ENCODE peak calls at places on chromosomes 5 and 9, in seven cellular contexts. P, T, F, Q, E, I and Y are unnamed samples.

GRCh38 chr9:108665856-108666784 is 189.7 kb downstream of the ACTL7B start:
- DNase-seq in P (no peak), T (no peak), F (peak; percentile 90), Q (no peak), E (no peak), I (peak; percentile 12), Y (no peak)

GRCh38 chr5:157976429-157976828 is 117.5 kb upstream of the CLINT1 start:
- DNase-seq in P (no peak), T (no peak), F (no peak), Q (no peak), E (no peak), I (no peak), Y (no peak)

GRCh38 chr9:126523621-126524111 is 90.1 kb upstream of the LMX1B start:
- DNase-seq in P (no peak), T (no peak), F (no peak), Q (peak; percentile 62), E (no peak), I (no peak), Y (no peak)

GRCh38 chr5:131275996-131276535 is 12.2 kb downstream of the CDC42SE2 start:
- DNase-seq in P (no peak), T (no peak), F (no peak), Q (no peak), E (no peak), I (no peak), Y (no peak)

GRCh38 chr5:140151068-140151718 is 23.8 kb upstream of the CYSTM1 start:
- DNase-seq in P (peak; percentile 23), T (no peak), F (no peak), Q (no peak), E (no peak), I (no peak), Y (no peak)

GRCh38 chr5:171721469-171721868 is 64.1 kb upstream of the SMIM23 start:
- DNase-seq in P (no peak), T (no peak), F (no peak), Q (no peak), E (no peak), I (no peak), Y (no peak)

GRCh38 chr9:107586493-107586892 is 96.9 kb upstream of the KLF4 start:
- DNase-seq in P (no peak), T (no peak), F (no peak), Q (peak; percentile 18), E (no peak), I (no peak), Y (no peak)

GRCh38 chr5:32712463-32713395 is 1.6 kb downstream of the NPR3 start:
- DNase-seq in P (no peak), T (no peak), F (no peak), Q (no peak), E (no peak), I (peak; percentile 35), Y (no peak)

GRCh38 chr5:180114304-180115003 is 42.9 kb upstream of the RNF130 start:
- DNase-seq in P (no peak), T (no peak), F (no peak), Q (no peak), E (no peak), I (no peak), Y (no peak)

GRCh38 chr5:56075361-56075760 is 80.6 kb upstream of the IL6ST start:
- DNase-seq in P (no peak), T (no peak), F (peak; percentile 81), Q (no peak), E (no peak), I (peak; percentile 34), Y (peak; percentile 70)

GRCh38 chr9:3080951-3081350 is 237.1 kb upstream of the PUM3 start:
- DNase-seq in P (no peak), T (no peak), F (no peak), Q (no peak), E (no peak), I (no peak), Y (no peak)

GRCh38 chr9:87148391-87149237 is 201.3 kb upstream of the GAS1 start:
- DNase-seq in P (no peak), T (peak; percentile 74), F (peak; percentile 66), Q (peak; percentile 51), E (no peak), I (peak; percentile 79), Y (peak; percentile 60)

GRCh38 chr5:181223041-181223728 is at the start of gene TRIM41:
- DNase-seq in P (no peak), T (peak; percentile 95), F (peak; percentile 96), Q (peak; percentile 99), E (peak; percentile 96), I (peak; percentile 99), Y (peak; percentile 98)

GRCh38 chr5:172361566-172362238 is 78.1 kb upstream of the UBTD2 start:
- DNase-seq in P (no peak), T (peak; percentile 31), F (peak; percentile 98), Q (no peak), E (peak; percentile 48), I (peak; percentile 95), Y (peak; percentile 98)

GRCh38 chr5:54793612-54794436 is 191.6 kb downstream of the ESM1 start:
- DNase-seq in P (no peak), T (no peak), F (peak; percentile 15), Q (no peak), E (no peak), I (peak; percentile 42), Y (no peak)

GRCh38 chr5:133552925-133553525 is 59.3 kb downstream of the FSTL4 start:
- DNase-seq in P (peak; percentile 6), T (no peak), F (no peak), Q (peak; percentile 36), E (peak; percentile 41), I (peak; percentile 51), Y (no peak)

GRCh38 chr5:393846-394275 is 49.1 kb upstream of the EXOC3 start:
- DNase-seq in P (no peak), T (no peak), F (no peak), Q (no peak), E (no peak), I (no peak), Y (no peak)

GRCh38 chr5:157372472-157372822 is 87.6 kb upstream of the NIPAL4 start:
- DNase-seq in P (no peak), T (no peak), F (no peak), Q (no peak), E (no peak), I (no peak), Y (no peak)

GRCh38 chr9:13974891-13975290 is 339.1 kb downstream of the NFIB start:
- DNase-seq in P (no peak), T (no peak), F (no peak), Q (no peak), E (no peak), I (no peak), Y (no peak)

GRCh38 chr9:33443047-33443446 is 4.3 kb downstream of the AQP3 start:
- DNase-seq in P (no peak), T (no peak), F (no peak), Q (no peak), E (no peak), I (peak; percentile 36), Y (no peak)

GRCh38 chr5:18745591-18745987 is 1111.3 kb downstream of the TAF11L14 start:
- DNase-seq in P (no peak), T (no peak), F (no peak), Q (no peak), E (no peak), I (no peak), Y (no peak)

GRCh38 chr5:143244000-143244736 is 159.3 kb downstream of the NR3C1 start:
- DNase-seq in P (no peak), T (peak; percentile 53), F (peak; percentile 98), Q (peak; percentile 91), E (peak; percentile 82), I (peak; percentile 98), Y (peak; percentile 94)

GRCh38 chr5:179234563-179235135 is 110.6 kb downstream of the ADAMTS2 start:
- DNase-seq in P (no peak), T (no peak), F (no peak), Q (no peak), E (no peak), I (no peak), Y (no peak)

GRCh38 chr5:167653645-167654106 is 637.8 kb upstream of the WWC1 start:
- DNase-seq in P (no peak), T (no peak), F (no peak), Q (no peak), E (no peak), I (peak; percentile 56), Y (no peak)

GRCh38 chr9:134434896-134435506 is 108.7 kb downstream of the RXRA start:
- DNase-seq in P (peak; percentile 57), T (peak; percentile 89), F (peak; percentile 95), Q (peak; percentile 96), E (no peak), I (peak; percentile 97), Y (peak; percentile 93)

GRCh38 chr5:72160959-72161358 is 53.7 kb downstream of the MAP1B start:
- DNase-seq in P (no peak), T (no peak), F (peak; percentile 69), Q (no peak), E (no peak), I (peak; percentile 52), Y (peak; percentile 95)

GRCh38 chr9:30996761-30997160 is 1387.7 kb upstream of the ACO1 start:
- DNase-seq in P (no peak), T (no peak), F (no peak), Q (no peak), E (no peak), I (no peak), Y (no peak)

GRCh38 chr9:4301971-4302427 is 2.1 kb upstream of the GLIS3 start:
- DNase-seq in P (no peak), T (peak; percentile 59), F (peak; percentile 99), Q (no peak), E (no peak), I (peak; percentile 95), Y (peak; percentile 100)

GRCh38 chr5:119049824-119050449 is 20.9 kb upstream of the DMXL1 start:
- DNase-seq in P (no peak), T (no peak), F (peak; percentile 74), Q (no peak), E (no peak), I (peak; percentile 82), Y (no peak)

GRCh38 chr9:80507611-80508010 is 935.8 kb downstream of the TLE4 start:
- DNase-seq in P (no peak), T (no peak), F (no peak), Q (peak; percentile 94), E (no peak), I (no peak), Y (no peak)

GRCh38 chr9:95127249-95128176 is 190.0 kb downstream of the FANCC start:
- DNase-seq in P (peak; percentile 61), T (peak; percentile 67), F (peak; percentile 72), Q (peak; percentile 87), E (peak; percentile 29), I (peak; percentile 76), Y (no peak)

GRCh38 chr5:142516732-142517131 is 169.2 kb downstream of the FGF1 start:
- DNase-seq in P (no peak), T (no peak), F (no peak), Q (no peak), E (no peak), I (no peak), Y (no peak)

GRCh38 chr5:150469718-150470470 is 20.4 kb upstream of the RPS14 start:
- DNase-seq in P (no peak), T (no peak), F (peak; percentile 87), Q (no peak), E (no peak), I (peak; percentile 99), Y (peak; percentile 89)